ENCODE peak calls at places on chromosomes 7 and 10, in five cellular contexts. Y, L, M, D and Z are unnamed samples.

GRCh38 chr7:15755061-15755460 is 68.6 kb upstream of the MEOX2 start:
- DNase-seq in Y (no peak), L (no peak), M (no peak), D (no peak), Z (no peak)

GRCh38 chr10:66365686-66366085 is 560.1 kb upstream of the LRRTM3 start:
- DNase-seq in Y (no peak), L (no peak), M (no peak), D (no peak), Z (no peak)

GRCh38 chr10:6018422-6018821 is 41.1 kb upstream of the IL15RA start:
- DNase-seq in Y (no peak), L (no peak), M (no peak), D (no peak), Z (no peak)

GRCh38 chr7:105489409-105489808 is 32.7 kb downstream of the PUS7 start:
- DNase-seq in Y (no peak), L (no peak), M (no peak), D (no peak), Z (no peak)

GRCh38 chr10:14282271-14282670 is 48.5 kb downstream of the FRMD4A start:
- DNase-seq in Y (no peak), L (no peak), M (no peak), D (no peak), Z (no peak)

GRCh38 chr7:155459867-155460461 is 2.0 kb downstream of the EN2 start:
- DNase-seq in Y (no peak), L (no peak), M (no peak), D (no peak), Z (no peak)

GRCh38 chr7:27148776-27149641 is 1.4 kb upstream of the HOXA6 start:
- DNase-seq in Y (no peak), L (no peak), M (no peak), D (no peak), Z (no peak)

GRCh38 chr10:127694580-127695193 is 42.3 kb upstream of the FOXI2 start:
- DNase-seq in Y (peak), L (no peak), M (no peak), D (peak), Z (peak)

GRCh38 chr10:119029613-119030420 is at the start of gene NANOS1:
- DNase-seq in Y (peak), L (no peak), M (no peak), D (peak), Z (peak)

GRCh38 chr10:123451607-123452245 is 214.4 kb upstream of the GPR26 start:
- DNase-seq in Y (no peak), L (no peak), M (no peak), D (no peak), Z (no peak)
- TF ChIP-seq CTCF in Y (no peak), L (no peak), M (no peak), D (no peak), Z (peak)

GRCh38 chr7:148515728-148516715 is 74.5 kb upstream of the C7orf33 start:
- DNase-seq in Y (no peak), L (no peak), M (no peak), D (no peak), Z (no peak)

GRCh38 chr7:148523550-148523949 is 67.0 kb upstream of the C7orf33 start:
- DNase-seq in Y (no peak), L (no peak), M (no peak), D (no peak), Z (no peak)

GRCh38 chr7:148524479-148525173 is 65.9 kb upstream of the C7orf33 start:
- DNase-seq in Y (no peak), L (no peak), M (no peak), D (no peak), Z (no peak)

GRCh38 chr7:148521271-148521670 is 69.3 kb upstream of the C7orf33 start:
- DNase-seq in Y (no peak), L (no peak), M (no peak), D (no peak), Z (no peak)
- TF ChIP-seq CTCF in Y (no peak), L (no peak), M (no peak), D (no peak), Z (no peak)

DNA sequence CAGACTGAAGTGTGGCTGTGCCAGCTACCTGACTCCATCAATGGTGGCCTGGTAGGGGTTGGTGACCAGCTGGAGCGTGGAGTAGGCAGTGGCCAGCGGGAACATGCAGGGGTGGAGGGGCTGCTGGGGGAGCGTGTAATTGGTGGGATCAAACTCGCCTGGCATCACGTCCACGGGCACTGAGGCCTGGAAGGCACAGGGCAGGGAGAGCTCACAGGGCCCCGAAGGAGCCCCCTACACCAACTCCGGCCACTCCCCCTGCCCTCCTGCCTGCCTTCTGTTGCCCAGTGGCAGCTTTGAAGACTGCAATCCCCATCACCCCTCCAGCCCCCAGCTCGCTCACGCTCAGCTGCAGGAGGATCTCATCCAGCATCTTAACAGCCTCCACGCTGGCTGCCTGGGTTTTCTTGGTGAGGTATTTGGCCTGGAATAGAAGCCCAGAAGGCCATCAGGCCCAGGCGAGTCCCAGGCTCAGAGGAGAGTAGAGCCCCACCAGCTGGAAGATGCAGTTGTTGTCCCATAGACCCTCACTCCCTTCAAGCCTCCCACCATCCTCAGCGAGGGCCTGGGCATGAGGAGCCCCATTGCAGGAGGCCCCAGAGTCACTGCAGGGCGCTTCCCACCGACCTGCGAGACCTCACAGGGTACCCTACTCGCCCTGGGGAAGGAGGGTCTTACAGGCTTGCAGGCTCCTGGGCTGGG is 7.1 kb downstream of the POLD2 start:
- DNase-seq in Y (no peak), L (no peak), M (no peak), D (no peak), Z (no peak)
- TF ChIP-seq CTCF in Y (no peak), L (no peak), M (no peak), D (no peak), Z (no peak)

GRCh38 chr7:45217358-45217757 is 59.8 kb downstream of the RAMP3 start:
- DNase-seq in Y (no peak), L (no peak), M (no peak), D (no peak), Z (peak)
- TF ChIP-seq CTCF in Y (no peak), L (no peak), M (no peak), D (peak), Z (peak)

GRCh38 chr7:55549457-55549856 is 22.8 kb downstream of the VOPP1 start:
- DNase-seq in Y (no peak), L (no peak), M (no peak), D (no peak), Z (no peak)

GRCh38 chr7:55550838-55551537 is 21.3 kb downstream of the VOPP1 start:
- DNase-seq in Y (no peak), L (no peak), M (no peak), D (no peak), Z (no peak)

GRCh38 chr7:55552320-55553086 is 19.8 kb downstream of the VOPP1 start:
- DNase-seq in Y (no peak), L (no peak), M (peak), D (no peak), Z (no peak)

GRCh38 chr7:55548295-55548731 is 24.0 kb downstream of the VOPP1 start:
- DNase-seq in Y (no peak), L (no peak), M (no peak), D (no peak), Z (no peak)

DNA sequence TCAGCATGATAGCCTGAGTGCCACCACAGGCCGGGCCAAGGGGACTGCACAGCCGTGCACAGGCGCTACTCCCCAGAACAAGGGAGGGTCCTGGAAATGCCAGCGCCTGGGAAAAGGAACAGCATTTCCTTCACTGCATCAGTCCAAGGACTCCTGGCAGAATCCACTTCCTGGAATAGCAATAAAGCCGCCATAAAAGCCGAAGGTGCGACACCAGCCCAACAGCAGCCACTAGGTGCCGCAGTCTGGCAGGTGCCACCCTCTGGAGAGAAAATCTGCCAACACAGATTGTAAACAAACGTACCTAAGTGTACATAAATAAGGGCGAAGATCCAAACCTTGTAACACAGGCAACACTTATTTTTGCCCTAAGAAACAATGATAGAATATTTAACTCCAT is 22.3 kb downstream of the VOPP1 start:
- DNase-seq in Y (no peak), L (no peak), M (no peak), D (no peak), Z (no peak)
- TF ChIP-seq CTCF in Y (no peak), L (peak), M (no peak), D (no peak), Z (no peak)

GRCh38 chr10:84008878-84009277 is 130.4 kb upstream of the GHITM start:
- DNase-seq in Y (peak), L (no peak), M (no peak), D (peak), Z (peak)
- TF ChIP-seq CTCF in Y (peak), L (peak), M (no peak), D (peak), Z (peak)

GRCh38 chr10:78868456-78868855 is 200.3 kb upstream of the ZMIZ1 start:
- DNase-seq in Y (no peak), L (no peak), M (peak), D (no peak), Z (no peak)
- TF ChIP-seq CTCF in Y (no peak), L (no peak), M (no peak), D (no peak), Z (no peak)

DNA sequence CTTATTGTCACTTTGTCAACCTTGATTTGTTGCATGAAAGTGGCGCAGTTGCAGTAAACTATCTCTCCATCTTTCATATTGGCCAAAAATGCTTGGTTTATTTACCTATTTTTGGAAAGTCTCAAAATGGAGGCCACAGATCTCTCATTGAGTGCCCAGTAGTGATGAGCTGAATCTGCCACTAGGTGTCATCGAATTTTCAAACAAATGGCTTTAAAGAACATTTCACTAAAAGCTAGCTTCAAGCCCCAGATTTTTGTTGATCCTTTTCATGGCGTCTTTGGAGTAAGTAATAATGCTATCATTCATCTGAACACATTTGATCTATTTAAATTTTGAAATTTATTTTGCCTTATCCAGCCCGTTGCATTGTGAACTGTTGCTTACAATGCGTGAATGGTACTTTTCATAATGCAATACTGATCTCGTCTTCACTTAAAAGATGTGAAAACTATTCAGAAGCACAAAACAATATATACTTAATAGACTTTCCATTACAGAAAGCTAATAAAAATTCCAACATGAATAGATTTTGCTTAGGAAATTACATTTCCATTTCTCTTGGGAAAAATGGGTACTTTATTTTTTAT is 236.2 kb downstream of the DNAJB9 start:
- DNase-seq in Y (no peak), L (no peak), M (no peak), D (peak), Z (no peak)
- TF ChIP-seq CTCF in Y (peak), L (peak), M (no peak), D (peak), Z (peak)